ENCODE peak calls at places on chromosomes 4 and X, in five cellular contexts. Q is astrocyte of the spinal cord, W is A549, X is MM.1S, P is omental fat pad. U is an unnamed sample.

GRCh38 chrX:33434256-33435092 is 223.1 kb upstream of the DMD start:
- DNase-seq in Q (peak), W (peak), X (peak), P (peak), U (peak)

GRCh38 chrX:2642146-2642545 is 48.9 kb upstream of the CD99 start:
- DNase-seq in Q (no peak), W (no peak), X (no peak), P (no peak), U (no peak)

GRCh38 chrX:68721991-68722860 is 74.8 kb downstream of the STARD8 start:
- DNase-seq in Q (no peak), W (no peak), X (no peak), P (no peak), U (no peak)

GRCh38 chrX:28552322-28552721 is 34.9 kb upstream of the IL1RAPL1 start:
- DNase-seq in Q (no peak), W (no peak), X (no peak), P (no peak), U (no peak)

GRCh38 chr4:154958621-154959358 is 177.7 kb downstream of the RBM46 start:
- DNase-seq in Q (peak), W (no peak), X (no peak), P (no peak), U (no peak)

GRCh38 chrX:15468036-15468435 is 25.1 kb downstream of the PIR start:
- DNase-seq in Q (peak), W (no peak), X (no peak), P (no peak), U (no peak)

GRCh38 chr4:68466751-68467150 is 19.5 kb downstream of the TMPRSS11E start:
- DNase-seq in Q (peak), W (no peak), X (no peak), P (no peak), U (no peak)

GRCh38 chr4:172892300-172892699 is 276.3 kb upstream of the GALNT7 start:
- DNase-seq in Q (peak), W (peak), X (peak), P (no peak), U (peak)

GRCh38 chr4:10808591-10808990 is 124.0 kb upstream of the CLNK start:
- DNase-seq in Q (peak), W (no peak), X (no peak), P (no peak), U (no peak)

GRCh38 chrX:9538544-9539045 is 73.7 kb downstream of the TBL1X start:
- DNase-seq in Q (no peak), W (no peak), X (no peak), P (no peak), U (no peak)

GRCh38 chrX:15849555-15849954 is 5.1 kb downstream of the AP1S2 start:
- DNase-seq in Q (peak), W (no peak), X (no peak), P (no peak), U (no peak)

GRCh38 chr4:123073650-123074049 is 151.3 kb upstream of the NUDT6 start:
- DNase-seq in Q (no peak), W (no peak), X (no peak), P (no peak), U (no peak)

GRCh38 chr4:37812713-37813112 is 13.8 kb upstream of the PGM2 start:
- DNase-seq in Q (peak), W (peak), X (no peak), P (no peak), U (no peak)

GRCh38 chrX:46573331-46573895 is at the start of gene CHST7:
- DNase-seq in Q (peak), W (peak), X (peak), P (no peak), U (peak)

GRCh38 chr4:1843852-1844251 is 12.1 kb downstream of the LETM1 start:
- DNase-seq in Q (no peak), W (no peak), X (no peak), P (no peak), U (no peak)

GRCh38 chr4:20992002-20992401 is 291.7 kb downstream of the PACRGL start:
- DNase-seq in Q (no peak), W (no peak), X (no peak), P (no peak), U (no peak)

GRCh38 chr4:5003918-5004317 is 15.3 kb downstream of the CYTL1 start:
- DNase-seq in Q (no peak), W (no peak), X (no peak), P (no peak), U (no peak)

GRCh38 chr4:152643153-152644035 is 36.4 kb downstream of the TMEM154 start:
- DNase-seq in Q (no peak), W (no peak), X (peak), P (no peak), U (no peak)

GRCh38 chrX:150446995-150447394 is 83.9 kb downstream of the MAMLD1 start:
- DNase-seq in Q (no peak), W (no peak), X (no peak), P (no peak), U (no peak)

GRCh38 chrX:150291014-150291413 is 72.1 kb upstream of the MAMLD1 start:
- DNase-seq in Q (no peak), W (no peak), X (no peak), P (no peak), U (no peak)

GRCh38 chrX:107565916-107566602 is 62.3 kb upstream of the PRPS1 start:
- DNase-seq in Q (peak), W (peak), X (no peak), P (no peak), U (peak)

GRCh38 chr4:128475597-128475996 is 188.0 kb upstream of the PGRMC2 start:
- DNase-seq in Q (no peak), W (no peak), X (no peak), P (no peak), U (no peak)

GRCh38 chr4:304987-305680 is at the start of gene ZNF732:
- DNase-seq in Q (peak), W (no peak), X (no peak), P (no peak), U (peak)

GRCh38 chrX:65451663-65452062 is 82.9 kb downstream of the LAS1L start:
- DNase-seq in Q (peak), W (peak), X (peak), P (no peak), U (peak)

GRCh38 chr4:122806981-122807679 is 19.5 kb upstream of the FGF2 start:
- DNase-seq in Q (no peak), W (no peak), X (no peak), P (no peak), U (no peak)

GRCh38 chrX:35351795-35352483 is 409.3 kb downstream of the FAM47B start:
- DNase-seq in Q (no peak), W (no peak), X (no peak), P (no peak), U (no peak)

GRCh38 chr4:12963912-12964311 is 520.2 kb downstream of the RAB28 start:
- DNase-seq in Q (no peak), W (no peak), X (no peak), P (no peak), U (no peak)

GRCh38 chrX:40261955-40262596 is 164.3 kb upstream of the BCOR start:
- DNase-seq in Q (no peak), W (no peak), X (no peak), P (no peak), U (no peak)

GRCh38 chrX:9465380-9466114 is 689 bp downstream of the TBL1X start:
- DNase-seq in Q (no peak), W (no peak), X (peak), P (no peak), U (peak)

GRCh38 chr4:83757121-83757621 is 221.3 kb downstream of the GPAT3 start:
- DNase-seq in Q (no peak), W (no peak), X (no peak), P (no peak), U (no peak)

GRCh38 chrX:29257516-29257915 is 670.3 kb downstream of the IL1RAPL1 start:
- DNase-seq in Q (peak), W (no peak), X (no peak), P (no peak), U (no peak)

GRCh38 chrX:134186362-134187121 is 50.4 kb upstream of the CCDC160 start:
- DNase-seq in Q (no peak), W (no peak), X (peak), P (no peak), U (no peak)

GRCh38 chrX:110222497-110223257 is 95.2 kb downstream of the AMMECR1 start:
- DNase-seq in Q (no peak), W (no peak), X (no peak), P (no peak), U (no peak)

GRCh38 chr4:90960840-90961239 is 833.6 kb downstream of the CCSER1 start:
- DNase-seq in Q (no peak), W (no peak), X (no peak), P (no peak), U (no peak)

GRCh38 chr4:7424553-7425111 is 10.1 kb downstream of the PSAPL1 start:
- DNase-seq in Q (no peak), W (no peak), X (no peak), P (no peak), U (no peak)

GRCh38 chrX:154382483-154383069 is 3.5 kb downstream of the EMD start:
- DNase-seq in Q (no peak), W (no peak), X (no peak), P (no peak), U (no peak)

GRCh38 chrX:154383359-154384283 is 4.5 kb downstream of the EMD start:
- DNase-seq in Q (no peak), W (no peak), X (no peak), P (no peak), U (no peak)

GRCh38 chrX:154380787-154381186 is 1.7 kb downstream of the EMD start:
- DNase-seq in Q (no peak), W (no peak), X (no peak), P (no peak), U (no peak)

GRCh38 chrX:154381271-154381670 is 2.2 kb downstream of the EMD start:
- DNase-seq in Q (no peak), W (no peak), X (no peak), P (no peak), U (no peak)

DNA sequence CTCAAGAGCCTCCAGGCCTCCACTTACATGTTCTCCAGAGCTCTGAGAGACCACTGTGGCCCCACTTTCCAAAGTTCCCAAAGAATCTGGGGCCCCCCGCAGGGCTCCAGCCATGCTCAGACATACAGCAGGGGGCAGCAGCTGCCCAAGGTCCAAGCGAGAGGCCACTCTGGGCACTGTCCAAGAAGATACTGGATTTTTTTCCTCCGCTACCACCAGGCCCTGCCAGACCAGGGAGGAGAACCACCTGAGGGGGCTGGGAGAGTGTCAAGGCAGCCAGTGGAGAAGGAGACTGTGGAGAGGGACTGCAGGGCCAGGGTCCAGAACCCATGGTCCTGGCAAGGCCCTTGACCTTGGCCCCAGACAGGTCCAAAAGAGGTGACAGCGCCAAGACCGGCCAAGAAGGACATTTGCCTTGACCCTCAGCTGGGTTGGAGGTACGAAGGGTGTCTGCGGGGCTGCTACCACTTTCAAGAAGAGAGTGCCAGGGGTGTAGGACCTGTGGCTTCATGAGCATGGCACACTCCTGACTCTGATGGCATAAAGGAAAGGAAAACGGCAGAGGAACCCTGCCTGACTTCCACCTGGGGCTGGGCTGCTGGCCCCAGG is 5.3 kb downstream of the EMD start:
- DNase-seq in Q (no peak), W (no peak), X (no peak), P (no peak), U (no peak)
- TF ChIP-seq CTCF in Q (peak), W (peak), X (peak), P (no peak), U (no peak)

GRCh38 chrX:70970482-70970999 is 39.6 kb upstream of the SLC7A3 start:
- DNase-seq in Q (peak), W (peak), X (peak), P (no peak), U (no peak)
- TF ChIP-seq CTCF in Q (peak), W (peak), X (peak), P (no peak), U (no peak)

GRCh38 chr4:98199247-98199646 is 56.0 kb upstream of the STPG2 start:
- DNase-seq in Q (no peak), W (no peak), X (no peak), P (no peak), U (no peak)
- TF ChIP-seq CTCF in Q (no peak), W (no peak), X (no peak), P (no peak), U (no peak)

DNA sequence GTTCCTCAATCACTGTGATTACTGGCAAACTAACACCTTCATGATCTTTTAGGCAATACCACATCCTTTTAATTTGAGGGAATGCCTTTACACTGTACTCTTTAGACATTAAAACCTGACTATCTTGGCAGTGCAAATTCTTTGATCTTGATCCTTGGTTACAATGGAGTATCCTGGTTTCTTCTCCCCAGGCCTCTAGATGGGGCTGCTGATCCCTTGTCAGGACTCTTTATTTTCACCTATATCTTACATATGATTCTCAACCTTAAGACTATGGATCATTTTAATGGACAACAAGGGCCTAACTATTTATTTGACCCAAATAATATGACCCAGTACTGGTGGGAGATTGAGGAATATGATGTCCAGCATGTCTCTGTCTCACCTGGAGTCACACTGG is 1005.5 kb upstream of the INTU start:
- DNase-seq in Q (peak), W (peak), X (no peak), P (no peak), U (peak)
- TF ChIP-seq CTCF in Q (peak), W (no peak), X (peak), P (no peak), U (no peak)

GRCh38 chrX:50452782-50453181 is 17.8 kb downstream of the DGKK start:
- DNase-seq in Q (no peak), W (no peak), X (no peak), P (no peak), U (no peak)

GRCh38 chrX:50458483-50458882 is 12.1 kb downstream of the DGKK start:
- DNase-seq in Q (no peak), W (no peak), X (no peak), P (no peak), U (no peak)

GRCh38 chrX:50459615-50460014 is 11.0 kb downstream of the DGKK start:
- DNase-seq in Q (no peak), W (no peak), X (no peak), P (no peak), U (no peak)

GRCh38 chrX:50456712-50457484 is 13.7 kb downstream of the DGKK start:
- DNase-seq in Q (no peak), W (no peak), X (no peak), P (no peak), U (no peak)
- TF ChIP-seq CTCF in Q (no peak), W (no peak), X (no peak), P (no peak), U (no peak)

GRCh38 chrX:11558972-11559371 is 106.7 kb downstream of the ARHGAP6 start:
- DNase-seq in Q (no peak), W (peak), X (peak), P (no peak), U (peak)
- TF ChIP-seq CTCF in Q (peak), W (no peak), X (peak), P (no peak), U (peak)

GRCh38 chr4:71187399-71188196 is 151.2 kb upstream of the SLC4A4 start:
- DNase-seq in Q (peak), W (peak), X (no peak), P (peak), U (peak)
- TF ChIP-seq CTCF in Q (no peak), W (no peak), X (no peak), P (no peak), U (no peak)

DNA sequence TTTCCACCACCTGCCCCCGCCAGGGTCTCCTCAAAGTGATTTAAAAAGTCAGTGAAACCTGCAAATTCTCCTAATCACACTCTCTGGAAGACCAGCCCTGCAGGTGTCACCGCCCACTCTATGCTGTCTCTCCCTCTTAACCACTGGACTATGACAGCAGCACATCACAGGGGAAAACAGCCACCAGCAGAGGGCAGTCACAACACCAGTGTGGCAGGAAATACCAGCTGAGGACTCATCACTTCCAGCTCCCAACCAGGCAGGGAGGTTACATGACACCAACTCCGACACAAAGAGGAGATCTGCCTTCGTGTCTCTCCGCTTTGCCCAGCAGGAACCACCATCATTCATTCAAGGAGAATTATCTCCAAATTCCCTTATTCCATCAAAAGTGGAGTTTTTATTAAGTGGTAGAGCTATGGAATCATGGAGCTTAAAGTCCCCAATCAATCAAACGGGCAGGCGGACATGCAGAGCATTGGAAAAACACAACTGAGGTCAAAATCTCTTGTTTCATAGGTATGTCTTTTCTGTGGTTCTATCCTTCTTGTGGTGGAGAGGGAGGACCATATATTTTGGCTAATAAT is 91.3 kb downstream of the NSUN7 start:
- DNase-seq in Q (peak), W (peak), X (peak), P (peak), U (peak)
- TF ChIP-seq CTCF in Q (peak), W (peak), X (peak), P (no peak), U (peak)

DNA sequence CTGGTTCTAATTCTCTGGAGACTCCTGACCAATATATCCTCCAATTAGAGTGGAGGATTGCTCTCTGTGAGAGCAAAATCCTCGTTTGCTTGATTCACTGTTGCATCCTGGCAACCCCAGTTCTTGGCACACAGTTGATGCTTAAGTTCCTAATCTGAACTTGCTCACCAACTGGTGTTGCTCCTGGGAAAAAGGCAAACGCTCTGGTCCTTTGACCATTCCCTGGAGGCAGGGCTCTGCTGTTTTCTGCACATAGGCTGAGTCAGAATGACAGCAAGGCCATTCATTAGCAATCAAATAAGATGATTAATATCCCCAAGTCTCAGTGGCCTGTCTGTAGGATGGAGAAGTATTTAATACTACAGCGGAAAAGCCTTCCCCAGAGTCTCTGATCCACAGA is 172.7 kb upstream of the TBC1D9 start:
- DNase-seq in Q (no peak), W (no peak), X (no peak), P (no peak), U (no peak)
- TF ChIP-seq CTCF in Q (no peak), W (no peak), X (no peak), P (no peak), U (no peak)

GRCh38 chr4:168856312-168856711 is 153.7 kb downstream of the CBR4 start:
- DNase-seq in Q (peak), W (no peak), X (no peak), P (no peak), U (no peak)

GRCh38 chr4:168857546-168858314 is 152.3 kb downstream of the CBR4 start:
- DNase-seq in Q (peak), W (no peak), X (no peak), P (no peak), U (no peak)

GRCh38 chr4:168854216-168854921 is 155.7 kb downstream of the CBR4 start:
- DNase-seq in Q (no peak), W (no peak), X (no peak), P (no peak), U (no peak)

GRCh38 chr4:168859100-168859499 is 151.0 kb downstream of the CBR4 start:
- DNase-seq in Q (no peak), W (no peak), X (no peak), P (no peak), U (no peak)

GRCh38 chr4:168857009-168857408 is 153.0 kb downstream of the CBR4 start:
- DNase-seq in Q (no peak), W (no peak), X (no peak), P (no peak), U (no peak)
- TF ChIP-seq CTCF in Q (peak), W (no peak), X (no peak), P (no peak), U (no peak)

U was measured in endothelial cell.